ENCODE peak calls at places on chromosomes 5 and 9, in six cellular contexts. R, Y, W, L, N and P are unnamed samples.

GRCh38 chr5:1661831-1662558 is 137.6 kb downstream of the MRPL36 start:
- DNase-seq in R (no peak), N (no peak), L (no peak), W (no peak), Y (no peak), P (no peak)

GRCh38 chr9:73869261-73869660 is 627.9 kb upstream of the RORB start:
- DNase-seq in R (peak), W (peak), N (no peak), L (peak), Y (peak), P (no peak)

GRCh38 chr5:37834542-37835399 is 5.1 kb downstream of the GDNF start:
- DNase-seq in W (no peak), L (no peak), N (peak), Y (no peak), R (no peak), P (no peak)

GRCh38 chr5:179290681-179291540 is 54.4 kb downstream of the ADAMTS2 start:
- DNase-seq in W (no peak), L (no peak), N (no peak), Y (no peak), R (no peak), P (no peak)

GRCh38 chr9:13863112-13863511 is 450.8 kb downstream of the NFIB start:
- DNase-seq in Y (no peak), L (no peak), N (no peak), R (peak), W (no peak), P (no peak)

GRCh38 chr9:126915281-126915816 is 767 bp downstream of the RALGPS1 start:
- DNase-seq in N (peak), W (no peak), R (no peak), Y (peak), L (no peak), P (no peak)

GRCh38 chr9:93205896-93206575 is 22.1 kb downstream of the WNK2 start:
- DNase-seq in L (no peak), Y (no peak), W (no peak), N (no peak), R (no peak), P (no peak)

GRCh38 chr5:50553560-50553984 is 112.5 kb upstream of the EMB start:
- DNase-seq in N (no peak), L (no peak), W (no peak), Y (no peak), R (peak), P (no peak)

GRCh38 chr5:38369692-38370091 is 111.3 kb downstream of the EGFLAM start:
- DNase-seq in W (no peak), R (no peak), L (no peak), N (no peak), Y (no peak), P (no peak)

GRCh38 chr5:103295871-103296270 is 37.3 kb downstream of the MACIR start:
- DNase-seq in L (no peak), R (no peak), N (no peak), W (no peak), Y (no peak), P (no peak)

GRCh38 chr9:129237195-129237611 is 59.1 kb upstream of the IER5L start:
- DNase-seq in N (no peak), Y (peak), W (peak), R (peak), L (no peak), P (no peak)

GRCh38 chr5:150469718-150470470 is 20.4 kb upstream of the RPS14 start:
- DNase-seq in W (no peak), R (peak), Y (no peak), L (peak), N (no peak), P (no peak)

GRCh38 chr5:110161162-110161561 is 471.4 kb downstream of the MAN2A1 start:
- DNase-seq in W (no peak), Y (no peak), N (no peak), L (no peak), R (no peak), P (no peak)

GRCh38 chr5:128213340-128213739 is 129.8 kb downstream of the SLC12A2 start:
- DNase-seq in W (peak), Y (peak), L (no peak), N (peak), R (peak), P (no peak)

GRCh38 chr5:35129276-35129675 is 81.5 kb upstream of the AGXT2 start:
- DNase-seq in R (no peak), Y (no peak), N (no peak), L (no peak), W (no peak), P (no peak)

GRCh38 chr5:175582697-175583096 is 75.2 kb upstream of the HRH2 start:
- DNase-seq in Y (no peak), W (no peak), L (no peak), R (no peak), N (no peak), P (no peak)